ENCODE peak calls at places on chromosomes 13 and 19, in five cellular contexts. I is transverse colon, G is neural progenitor cell, U is RWPE2, J is left ventricle myocardium inferior. F is an unnamed sample.
A peak's percentile ranks its signal among the peaks of the same experiment; 100 is the strongest.

GRCh38 chr13:40069173-40070044 is 413.9 kb downstream of the COG6 start:
- DNase-seq in I (peak; percentile 80), G (peak; percentile 75), U (no peak), J (peak; percentile 80), F (peak; percentile 88)

GRCh38 chr19:17530586-17530985 is 19.1 kb downstream of the PGLS start:
- DNase-seq in I (no peak), G (no peak), U (no peak), J (no peak), F (no peak)

GRCh38 chr19:11446652-11447301 is 11.3 kb downstream of the PRKCSH start:
- DNase-seq in I (peak; percentile 50), G (peak; percentile 84), U (no peak), J (peak; percentile 56), F (peak; percentile 33)

GRCh38 chr19:48102870-48103751 is 7.5 kb downstream of the PLA2G4C start:
- DNase-seq in I (peak; percentile 27), G (peak; percentile 69), U (no peak), J (no peak), F (peak; percentile 68)

GRCh38 chr19:7801020-7801570 is 28.9 kb upstream of the EVI5L start:
- DNase-seq in I (no peak), G (no peak), U (no peak), J (no peak), F (no peak)

GRCh38 chr19:43767316-43767715 is 12.6 kb upstream of the SMG9 start:
- DNase-seq in I (no peak), G (no peak), U (no peak), J (no peak), F (no peak)

GRCh38 chr13:88925954-88926353 is 1254.8 kb downstream of the SLITRK5 start:
- DNase-seq in I (no peak), G (no peak), U (peak; percentile 29), J (peak; percentile 40), F (no peak)

GRCh38 chr13:34161829-34162544 is 344.0 kb downstream of the RFC3 start:
- DNase-seq in I (no peak), G (peak; percentile 41), U (no peak), J (no peak), F (peak; percentile 87)

GRCh38 chr19:18202759-18203407 is 959 bp downstream of the RAB3A start:
- DNase-seq in I (peak; percentile 35), G (peak; percentile 48), U (no peak), J (no peak), F (no peak)

GRCh38 chr19:32339988-32340874 is 5.2 kb upstream of the ZNF507 start:
- DNase-seq in I (peak; percentile 65), G (peak; percentile 68), U (no peak), J (peak; percentile 68), F (peak; percentile 61)

GRCh38 chr19:39145180-39145953 is 19.8 kb downstream of the PAK4 start:
- DNase-seq in I (peak; percentile 45), G (no peak), U (no peak), J (no peak), F (no peak)

GRCh38 chr19:19602713-19603320 is 15.7 kb downstream of the PBX4 start:
- DNase-seq in I (no peak), G (no peak), U (no peak), J (no peak), F (no peak)

GRCh38 chr19:663682-664117 is 686 bp upstream of the RNF126 start:
- DNase-seq in I (no peak), G (no peak), U (no peak), J (no peak), F (no peak)

GRCh38 chr19:664913-665443 is 2.0 kb upstream of the RNF126 start:
- DNase-seq in I (peak; percentile 84), G (peak; percentile 95), U (no peak), J (peak; percentile 82), F (peak; percentile 79)

GRCh38 chr19:662207-662961 is 630 bp downstream of the RNF126 start:
- DNase-seq in I (peak; percentile 81), G (peak; percentile 55), U (no peak), J (no peak), F (peak; percentile 28)

GRCh38 chr19:661427-662196 is 1.4 kb downstream of the RNF126 start:
- DNase-seq in I (peak; percentile 71), G (no peak), U (no peak), J (no peak), F (no peak)

GRCh38 chr19:662962-663681 is at the start of gene RNF126:
- DNase-seq in I (peak; percentile 95), G (peak; percentile 93), U (no peak), J (peak; percentile 96), F (peak; percentile 92)
- H3K4me3 ChIP-seq in I (peak within 1 kb of the TSS; percentile 100), G (peak within 1 kb of the TSS; percentile 100), U (peak within 1 kb of the TSS; percentile 99), J (peak within 1 kb of the TSS; percentile 100), F (peak within 1 kb of the TSS; percentile 77)

GRCh38 chr13:109779074-109779473 is 7.3 kb downstream of the IRS2 start:
- DNase-seq in I (no peak), G (no peak), U (no peak), J (no peak), F (no peak)
- TF ChIP-seq CTCF in I (no peak), G (no peak), U (no peak), J (no peak), F (no peak)

DNA sequence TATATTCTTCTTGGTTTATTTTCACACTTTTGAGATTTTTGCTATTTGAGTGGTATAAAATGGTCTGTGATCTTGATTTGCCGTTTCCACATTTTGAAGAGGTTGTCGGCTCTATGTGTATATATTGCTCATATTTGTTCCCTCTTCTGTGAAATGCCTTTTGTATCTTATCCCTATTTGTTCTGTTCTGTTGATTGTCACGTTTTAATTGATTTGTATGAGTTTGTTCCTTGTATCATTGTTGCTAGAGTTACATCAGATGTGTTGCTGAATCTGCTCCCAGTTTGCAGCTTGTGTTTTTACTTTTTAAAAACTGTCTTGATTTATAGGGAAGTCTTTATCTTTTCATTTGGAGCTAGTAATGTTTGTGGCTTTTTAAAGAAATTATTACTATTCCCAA is 17.1 kb downstream of the USPL1 start:
- DNase-seq in I (no peak), G (no peak), U (no peak), J (no peak), F (no peak)
- H3K4me3 ChIP-seq in I (no peak overlapping the region), G (no peak overlapping the region), U (no peak overlapping the region), J (no peak overlapping the region), F (no peak overlapping the region)

GRCh38 chr13:99981115-99982020 is at the start of gene ZIC2:
- DNase-seq in I (no peak), G (peak; percentile 96), U (no peak), J (no peak), F (no peak)

GRCh38 chr13:99982741-99983400 is 1.3 kb downstream of the ZIC2 start:
- DNase-seq in I (no peak), G (peak; percentile 21), U (no peak), J (no peak), F (no peak)

GRCh38 chr13:99980201-99981114 is 1.1 kb upstream of the ZIC2 start:
- DNase-seq in I (peak; percentile 69), G (peak; percentile 96), U (no peak), J (peak; percentile 61), F (peak; percentile 64)

GRCh38 chr13:99983401-99984133 is 2.0 kb downstream of the ZIC2 start:
- DNase-seq in I (no peak), G (peak; percentile 48), U (no peak), J (no peak), F (no peak)

DNA sequence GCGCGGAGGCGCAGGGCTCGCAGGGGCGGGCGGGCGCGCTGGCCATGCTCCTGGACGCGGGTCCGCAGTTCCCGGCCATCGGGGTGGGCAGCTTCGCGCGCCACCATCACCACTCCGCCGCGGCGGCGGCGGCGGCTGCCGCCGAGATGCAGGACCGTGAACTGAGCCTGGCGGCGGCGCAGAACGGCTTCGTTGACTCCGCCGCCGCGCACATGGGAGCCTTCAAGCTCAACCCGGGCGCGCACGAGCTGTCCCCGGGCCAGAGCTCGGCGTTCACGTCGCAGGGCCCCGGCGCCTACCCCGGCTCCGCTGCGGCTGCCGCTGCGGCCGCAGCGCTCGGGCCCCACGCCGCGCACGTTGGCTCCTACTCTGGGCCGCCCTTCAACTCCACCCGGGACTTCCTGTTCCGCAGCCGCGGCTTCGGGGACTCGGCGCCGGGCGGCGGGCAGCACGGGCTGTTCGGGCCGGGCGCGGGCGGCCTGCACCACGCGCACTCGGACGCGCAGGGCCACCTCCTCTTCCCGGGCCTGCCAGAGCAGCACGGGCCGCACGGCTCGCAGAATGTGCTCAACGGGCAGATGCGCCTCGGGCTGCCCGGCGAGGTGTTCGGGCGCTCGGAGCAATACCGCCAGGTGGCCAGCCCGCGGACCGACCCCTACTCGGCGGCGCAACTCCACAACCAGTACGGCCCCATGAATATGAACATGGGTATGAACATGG is 597 bp downstream of the ZIC2 start:
- DNase-seq in I (no peak), G (peak; percentile 77), U (no peak), J (no peak), F (no peak)
- TF ChIP-seq CTCF in I (no peak), G (no peak), U (no peak), J (no peak), F (no peak)

DNA sequence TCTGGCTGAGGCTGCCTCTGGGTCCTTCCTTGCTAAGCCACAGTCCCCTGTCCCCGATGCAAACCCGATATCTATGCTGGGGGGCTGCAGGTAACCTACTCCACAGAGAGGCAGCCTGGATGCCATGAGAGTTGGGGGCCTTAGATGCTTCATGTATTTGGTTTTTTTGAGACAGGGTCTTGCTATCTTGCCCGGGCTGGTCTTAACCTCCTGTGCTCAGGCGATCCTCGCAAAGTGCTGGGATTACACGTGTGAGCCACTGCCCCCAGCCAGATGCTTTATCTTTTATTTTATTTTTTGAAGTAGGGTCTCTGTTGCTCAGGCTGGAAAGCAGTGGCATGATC is 1.5 kb downstream of the ATCAY start:
- DNase-seq in I (no peak), G (no peak), U (no peak), J (no peak), F (no peak)
- H3K4me3 ChIP-seq in I (no peak overlapping the region), G (peak overlapping the region; percentile 83), U (no peak overlapping the region), J (no peak overlapping the region), F (no peak overlapping the region)

DNA sequence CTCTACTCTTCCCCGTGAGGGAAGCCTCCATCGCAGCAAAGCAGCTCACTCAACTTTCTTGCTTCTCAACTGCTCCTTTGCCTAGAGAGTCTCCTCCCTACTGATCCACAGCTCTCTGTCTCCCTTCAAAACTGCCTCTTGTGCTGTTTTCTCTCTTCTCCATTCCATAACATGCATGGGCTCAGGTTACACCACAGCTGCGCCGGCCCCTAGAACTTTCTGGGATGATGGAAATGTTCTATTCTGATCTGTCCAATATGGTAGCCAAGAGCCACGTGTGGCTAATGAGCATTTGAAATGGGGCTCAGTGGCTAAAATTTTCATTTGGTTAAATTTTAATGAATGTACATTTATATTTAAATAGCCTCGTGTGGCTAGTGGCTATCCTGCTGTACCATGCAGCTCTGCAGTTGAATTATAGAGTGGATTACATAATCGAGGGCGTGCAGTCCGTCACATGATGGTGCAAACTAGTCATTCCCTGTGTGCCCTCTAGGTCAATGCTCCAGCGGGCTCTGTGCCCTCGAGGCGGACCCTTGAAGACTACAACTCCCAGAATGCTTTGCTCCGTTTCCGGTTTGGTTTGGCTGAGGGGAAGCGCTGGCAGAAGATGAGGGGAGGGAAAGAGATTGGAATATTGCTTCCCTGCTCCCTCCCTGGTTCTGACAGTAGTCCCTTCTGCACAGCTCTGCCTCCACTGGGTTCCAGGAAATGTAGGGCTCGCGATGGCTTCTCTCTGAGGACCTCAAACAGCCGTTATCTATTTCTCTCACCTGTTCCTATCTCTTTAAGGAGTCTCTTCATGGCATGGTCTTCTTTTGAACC is 109.8 kb downstream of the CACNA1A start:
- DNase-seq in I (peak; percentile 15), G (peak; percentile 83), U (no peak), J (peak; percentile 20), F (peak; percentile 85)
- TF ChIP-seq CTCF in I (no peak), G (peak; percentile 28), U (no peak), J (no peak), F (no peak)